ENCODE peak calls at places on chromosomes 16 and 17, in six cellular contexts. K, W, V, U, F and J are unnamed samples.

GRCh38 chr16:3431779-3432219 is 11.5 kb downstream of the ZNF597 start:
- DNase-seq in K (peak), W (peak), V (no peak), U (no peak), F (peak), J (no peak)

GRCh38 chr17:17129466-17129865 is 76.7 kb downstream of the PLD6 start:
- DNase-seq in K (no peak), W (no peak), V (no peak), U (no peak), F (no peak), J (no peak)

GRCh38 chr17:74059471-74059870 is 144.0 kb upstream of the RPL38 start:
- DNase-seq in K (no peak), W (no peak), V (no peak), U (no peak), F (no peak), J (no peak)

GRCh38 chr17:64786337-64786736 is 124.2 kb upstream of the SMURF2 start:
- DNase-seq in K (no peak), W (no peak), V (no peak), U (peak), F (no peak), J (no peak)

GRCh38 chr17:50173335-50173941 is 7.6 kb downstream of the SGCA start:
- DNase-seq in K (no peak), W (no peak), V (peak), U (peak), F (peak), J (peak)

GRCh38 chr16:55047331-55047730 is 116.7 kb downstream of the IRX5 start:
- DNase-seq in K (no peak), W (no peak), V (no peak), U (no peak), F (no peak), J (no peak)

GRCh38 chr17:8947201-8947600 is 18.3 kb downstream of the PIK3R5 start:
- DNase-seq in K (no peak), W (no peak), V (no peak), U (no peak), F (no peak), J (no peak)

GRCh38 chr16:85301171-85301690 is 189.0 kb upstream of the CIBAR2 start:
- DNase-seq in K (no peak), W (no peak), V (no peak), U (no peak), F (no peak), J (no peak)

GRCh38 chr16:24810951-24811843 is 34.6 kb upstream of the SLC5A11 start:
- DNase-seq in K (no peak), W (no peak), V (no peak), U (no peak), F (peak), J (no peak)

GRCh38 chr17:32903774-32904673 is 23.9 kb upstream of the TMEM98 start:
- DNase-seq in K (no peak), W (no peak), V (no peak), U (no peak), F (no peak), J (no peak)